ENCODE peak calls at places on chromosomes 3 and 15, in ten cellular contexts. One of them, this sample, is unnamed. For H3K9me3 and H3K4me1, the result is how much of the 10 kb centered on the place peaks cover.

GRCh38 chr15:79863886-79864285 is 32.9 kb downstream of the MTHFS start:
- DNase-seq in K562: no peak
- DNase-seq in A549: no peak
- DNase-seq in Peyer's patch: no peak
- DNase-seq in heart left ventricle: no peak
- DNase-seq in HCT116: no peak
- DNase-seq in IMR-90: peak
- DNase-seq in adrenal gland: no peak
- DNase-seq in ovary: no peak
- DNase-seq in transverse colon: no peak
- DNase-seq in this sample: no peak

GRCh38 chr3:81650187-81650586 is 111.3 kb downstream of the GBE1 start:
- DNase-seq in K562: no peak
- DNase-seq in A549: no peak
- DNase-seq in Peyer's patch: no peak
- DNase-seq in heart left ventricle: no peak
- DNase-seq in HCT116: no peak
- DNase-seq in IMR-90: no peak
- DNase-seq in adrenal gland: no peak
- DNase-seq in ovary: no peak
- DNase-seq in transverse colon: no peak
- DNase-seq in this sample: no peak

GRCh38 chr3:8985411-8985831 is 22.1 kb upstream of the RAD18 start:
- DNase-seq in K562: no peak
- DNase-seq in A549: no peak
- DNase-seq in Peyer's patch: no peak
- DNase-seq in heart left ventricle: no peak
- DNase-seq in HCT116: no peak
- DNase-seq in IMR-90: no peak
- DNase-seq in adrenal gland: no peak
- DNase-seq in ovary: no peak
- DNase-seq in transverse colon: no peak
- DNase-seq in this sample: no peak

GRCh38 chr15:38872732-38873131 is 308.1 kb upstream of the RASGRP1 start:
- DNase-seq in K562: no peak
- DNase-seq in A549: no peak
- DNase-seq in Peyer's patch: no peak
- DNase-seq in heart left ventricle: no peak
- DNase-seq in HCT116: no peak
- DNase-seq in IMR-90: no peak
- DNase-seq in adrenal gland: no peak
- DNase-seq in ovary: no peak
- DNase-seq in transverse colon: no peak
- DNase-seq in this sample: no peak

GRCh38 chr3:21920431-21920830 is 169.4 kb upstream of the ZNF385D start:
- DNase-seq in K562: no peak
- DNase-seq in A549: no peak
- DNase-seq in Peyer's patch: no peak
- DNase-seq in heart left ventricle: no peak
- DNase-seq in HCT116: no peak
- DNase-seq in IMR-90: peak
- DNase-seq in adrenal gland: no peak
- DNase-seq in ovary: no peak
- DNase-seq in transverse colon: no peak
- DNase-seq in this sample: no peak

GRCh38 chr3:13079051-13079450 is 5.8 kb upstream of the IQSEC1 start:
- DNase-seq in K562: no peak
- DNase-seq in A549: no peak
- DNase-seq in Peyer's patch: no peak
- DNase-seq in heart left ventricle: no peak
- DNase-seq in HCT116: no peak
- DNase-seq in IMR-90: no peak
- DNase-seq in adrenal gland: no peak
- DNase-seq in ovary: no peak
- DNase-seq in transverse colon: no peak
- DNase-seq in this sample: no peak

GRCh38 chr3:42961633-42962032 is 17.5 kb upstream of the GASK1A start:
- DNase-seq in K562: peak
- DNase-seq in A549: peak
- DNase-seq in Peyer's patch: no peak
- DNase-seq in heart left ventricle: no peak
- DNase-seq in HCT116: peak
- DNase-seq in IMR-90: peak
- DNase-seq in adrenal gland: peak
- DNase-seq in ovary: peak
- DNase-seq in transverse colon: peak
- DNase-seq in this sample: no peak

GRCh38 chr3:38724392-38724736 is 74.9 kb upstream of the SCN5A start:
- DNase-seq in K562: no peak
- DNase-seq in A549: no peak
- DNase-seq in Peyer's patch: no peak
- DNase-seq in heart left ventricle: no peak
- DNase-seq in HCT116: no peak
- DNase-seq in IMR-90: no peak
- DNase-seq in adrenal gland: no peak
- DNase-seq in ovary: no peak
- DNase-seq in transverse colon: no peak
- DNase-seq in this sample: no peak

GRCh38 chr3:46463120-46463867 is 1.4 kb downstream of the LTF start:
- DNase-seq in K562: no peak
- DNase-seq in A549: no peak
- DNase-seq in Peyer's patch: no peak
- DNase-seq in heart left ventricle: peak
- DNase-seq in HCT116: no peak
- DNase-seq in IMR-90: no peak
- DNase-seq in adrenal gland: no peak
- DNase-seq in ovary: no peak
- DNase-seq in transverse colon: no peak
- DNase-seq in this sample: no peak

GRCh38 chr3:134880431-134880830 is 85.4 kb downstream of the EPHB1 start:
- DNase-seq in K562: no peak
- DNase-seq in A549: no peak
- DNase-seq in Peyer's patch: no peak
- DNase-seq in heart left ventricle: no peak
- DNase-seq in HCT116: no peak
- DNase-seq in IMR-90: no peak
- DNase-seq in adrenal gland: no peak
- DNase-seq in ovary: no peak
- DNase-seq in transverse colon: no peak
- DNase-seq in this sample: no peak

GRCh38 chr3:89104499-89104898 is 2.9 kb upstream of the EPHA3 start:
- DNase-seq in K562: no peak
- DNase-seq in A549: no peak
- DNase-seq in Peyer's patch: no peak
- DNase-seq in heart left ventricle: no peak
- DNase-seq in HCT116: no peak
- DNase-seq in IMR-90: no peak
- DNase-seq in adrenal gland: no peak
- DNase-seq in ovary: no peak
- DNase-seq in transverse colon: no peak
- DNase-seq in this sample: no peak

GRCh38 chr15:63491979-63492378 is 12.4 kb upstream of the USP3 start:
- DNase-seq in K562: no peak
- DNase-seq in A549: no peak
- DNase-seq in Peyer's patch: no peak
- DNase-seq in heart left ventricle: no peak
- DNase-seq in HCT116: no peak
- DNase-seq in IMR-90: peak
- DNase-seq in adrenal gland: no peak
- DNase-seq in ovary: no peak
- DNase-seq in transverse colon: no peak
- DNase-seq in this sample: no peak

GRCh38 chr15:82810863-82811421 is 1.5 kb downstream of the WHAMM start:
- DNase-seq in K562: no peak
- DNase-seq in A549: no peak
- DNase-seq in Peyer's patch: no peak
- DNase-seq in heart left ventricle: no peak
- DNase-seq in HCT116: no peak
- DNase-seq in IMR-90: no peak
- DNase-seq in adrenal gland: no peak
- DNase-seq in ovary: no peak
- DNase-seq in transverse colon: no peak
- DNase-seq in this sample: no peak

GRCh38 chr3:120642368-120642948 is 39.6 kb downstream of the HGD start:
- DNase-seq in K562: peak
- DNase-seq in A549: no peak
- DNase-seq in Peyer's patch: no peak
- DNase-seq in heart left ventricle: no peak
- DNase-seq in HCT116: no peak
- DNase-seq in IMR-90: peak
- DNase-seq in adrenal gland: no peak
- DNase-seq in ovary: no peak
- DNase-seq in transverse colon: no peak
- DNase-seq in this sample: no peak

GRCh38 chr3:113697192-113698090 is 999 bp upstream of the USF3 start:
- DNase-seq in K562: no peak
- DNase-seq in A549: peak
- DNase-seq in Peyer's patch: peak
- DNase-seq in heart left ventricle: no peak
- DNase-seq in HCT116: no peak
- DNase-seq in IMR-90: peak
- DNase-seq in adrenal gland: peak
- DNase-seq in ovary: peak
- DNase-seq in transverse colon: peak
- DNase-seq in this sample: no peak
- TF ChIP-seq POLR2A in K562: no peak
- TF ChIP-seq POLR2A in A549: no peak
- TF ChIP-seq POLR2A in Peyer's patch: no peak
- TF ChIP-seq POLR2A in heart left ventricle: no peak
- TF ChIP-seq POLR2A in HCT116: no peak
- TF ChIP-seq POLR2A in IMR-90: no peak
- TF ChIP-seq POLR2A in adrenal gland: no peak
- TF ChIP-seq POLR2A in ovary: no peak
- TF ChIP-seq POLR2A in transverse colon: peak
- TF ChIP-seq POLR2A in this sample: no peak

DNA sequence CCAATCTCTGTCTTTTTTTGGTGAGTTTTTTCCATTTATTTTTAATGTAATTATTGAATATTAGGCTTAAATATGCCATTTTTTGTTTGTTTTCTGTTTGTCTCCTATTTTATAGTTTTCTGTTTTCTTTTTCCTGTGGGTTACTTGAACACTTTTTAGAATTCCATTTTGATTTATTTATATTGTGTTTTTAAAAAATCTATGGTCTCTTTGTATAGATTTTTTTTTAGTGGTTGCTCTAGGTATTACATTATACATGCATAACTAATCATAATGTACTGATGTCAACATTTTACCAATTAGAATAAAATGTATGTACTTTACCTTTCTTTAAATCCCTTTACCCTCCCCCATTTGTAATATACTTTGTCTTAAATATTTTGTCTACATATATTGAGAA is 56.2 kb downstream of the RASA2 start:
- DNase-seq in K562: no peak
- DNase-seq in A549: no peak
- DNase-seq in Peyer's patch: no peak
- DNase-seq in heart left ventricle: no peak
- DNase-seq in HCT116: no peak
- DNase-seq in IMR-90: no peak
- DNase-seq in adrenal gland: no peak
- DNase-seq in ovary: no peak
- DNase-seq in transverse colon: no peak
- DNase-seq in this sample: no peak
- H3K9me3 ChIP-seq in K562: under half
- H3K9me3 ChIP-seq in A549: under half
- H3K9me3 ChIP-seq in Peyer's patch: under half
- H3K9me3 ChIP-seq in heart left ventricle: under half
- H3K9me3 ChIP-seq in HCT116: under half
- H3K9me3 ChIP-seq in IMR-90: under half
- H3K9me3 ChIP-seq in adrenal gland: under half
- H3K9me3 ChIP-seq in ovary: under half
- H3K9me3 ChIP-seq in transverse colon: under half
- H3K9me3 ChIP-seq in this sample: under half

DNA sequence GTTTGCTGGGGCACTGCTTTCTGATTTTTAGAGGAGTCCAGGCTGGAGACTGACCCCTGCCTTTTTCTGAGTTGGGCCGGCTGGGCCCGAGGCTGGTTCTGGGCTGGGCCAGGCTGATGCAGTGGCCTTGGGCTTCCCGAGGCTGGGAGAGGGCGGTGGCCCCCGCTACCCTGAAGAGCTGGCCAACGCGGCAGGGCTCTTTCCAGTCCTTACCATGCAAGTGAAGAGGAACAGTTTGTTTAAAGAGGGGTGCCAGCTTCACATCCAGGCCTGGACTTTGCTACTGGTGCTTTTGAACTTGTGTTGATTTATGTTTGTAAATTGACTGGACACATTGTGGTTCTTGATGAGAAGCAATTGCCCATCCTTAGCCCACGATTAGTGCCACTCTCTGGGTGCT is 15.3 kb downstream of the IGF1R start:
- DNase-seq in K562: no peak
- DNase-seq in A549: no peak
- DNase-seq in Peyer's patch: no peak
- DNase-seq in heart left ventricle: no peak
- DNase-seq in HCT116: no peak
- DNase-seq in IMR-90: no peak
- DNase-seq in adrenal gland: peak
- DNase-seq in ovary: no peak
- DNase-seq in transverse colon: no peak
- DNase-seq in this sample: no peak
- H3K4me1 ChIP-seq in K562: under half
- H3K4me1 ChIP-seq in A549: half or more
- H3K4me1 ChIP-seq in Peyer's patch: under half
- H3K4me1 ChIP-seq in heart left ventricle: half or more
- H3K4me1 ChIP-seq in HCT116: under half
- H3K4me1 ChIP-seq in IMR-90: under half
- H3K4me1 ChIP-seq in adrenal gland: half or more
- H3K4me1 ChIP-seq in ovary: under half
- H3K4me1 ChIP-seq in transverse colon: under half
- H3K4me1 ChIP-seq in this sample: half or more

GRCh38 chr3:185153861-185154629 is 1.2 kb upstream of the C3orf70 start:
- DNase-seq in K562: no peak
- DNase-seq in A549: no peak
- DNase-seq in Peyer's patch: no peak
- DNase-seq in heart left ventricle: no peak
- DNase-seq in HCT116: no peak
- DNase-seq in IMR-90: no peak
- DNase-seq in adrenal gland: no peak
- DNase-seq in ovary: no peak
- DNase-seq in transverse colon: no peak
- DNase-seq in this sample: no peak

GRCh38 chr3:185153170-185153733 is 392 bp upstream of the C3orf70 start:
- DNase-seq in K562: no peak
- DNase-seq in A549: no peak
- DNase-seq in Peyer's patch: no peak
- DNase-seq in heart left ventricle: peak
- DNase-seq in HCT116: no peak
- DNase-seq in IMR-90: no peak
- DNase-seq in adrenal gland: peak
- DNase-seq in ovary: peak
- DNase-seq in transverse colon: peak
- DNase-seq in this sample: no peak

GRCh38 chr3:185155678-185156077 is 2.8 kb upstream of the C3orf70 start:
- DNase-seq in K562: no peak
- DNase-seq in A549: no peak
- DNase-seq in Peyer's patch: no peak
- DNase-seq in heart left ventricle: no peak
- DNase-seq in HCT116: no peak
- DNase-seq in IMR-90: no peak
- DNase-seq in adrenal gland: no peak
- DNase-seq in ovary: no peak
- DNase-seq in transverse colon: no peak
- DNase-seq in this sample: no peak

GRCh38 chr3:185161761-185162160 is 8.9 kb upstream of the C3orf70 start:
- DNase-seq in K562: no peak
- DNase-seq in A549: no peak
- DNase-seq in Peyer's patch: no peak
- DNase-seq in heart left ventricle: no peak
- DNase-seq in HCT116: no peak
- DNase-seq in IMR-90: no peak
- DNase-seq in adrenal gland: no peak
- DNase-seq in ovary: no peak
- DNase-seq in transverse colon: no peak
- DNase-seq in this sample: no peak

GRCh38 chr3:185157347-185157746 is 4.5 kb upstream of the C3orf70 start:
- DNase-seq in K562: no peak
- DNase-seq in A549: no peak
- DNase-seq in Peyer's patch: no peak
- DNase-seq in heart left ventricle: no peak
- DNase-seq in HCT116: no peak
- DNase-seq in IMR-90: no peak
- DNase-seq in adrenal gland: no peak
- DNase-seq in ovary: no peak
- DNase-seq in transverse colon: no peak
- DNase-seq in this sample: no peak
- TF ChIP-seq POLR2A in K562: no peak
- TF ChIP-seq POLR2A in A549: no peak
- TF ChIP-seq POLR2A in Peyer's patch: no peak
- TF ChIP-seq POLR2A in heart left ventricle: no peak
- TF ChIP-seq POLR2A in HCT116: no peak
- TF ChIP-seq POLR2A in IMR-90: no peak
- TF ChIP-seq POLR2A in adrenal gland: no peak
- TF ChIP-seq POLR2A in ovary: no peak
- TF ChIP-seq POLR2A in transverse colon: no peak
- TF ChIP-seq POLR2A in this sample: no peak

This sample was measured in esophagus muscularis mucosa.